ENCODE peak calls at places on chromosomes 1 and 21, in four cellular contexts. M is GM12878, C is K562, Z is HepG2. U is an unnamed sample.

GRCh38 chr1:47963568-47963973 is 33.6 kb downstream of the TRABD2B start:
- DNase-seq in M (no peak), C (no peak), Z (no peak), U (no peak)

GRCh38 chr1:3495776-3496745 is 41.6 kb downstream of the ARHGEF16 start:
- DNase-seq in M (no peak), C (no peak), Z (no peak), U (no peak)

GRCh38 chr1:174068000-174068399 is 45.8 kb upstream of the RC3H1 start:
- DNase-seq in M (no peak), C (no peak), Z (no peak), U (no peak)

GRCh38 chr1:24300971-24301370 is 18.2 kb upstream of the GRHL3 start:
- DNase-seq in M (no peak), C (no peak), Z (no peak), U (no peak)

GRCh38 chr1:203669739-203670138 is 43.1 kb downstream of the ATP2B4 start:
- DNase-seq in M (no peak), C (no peak), Z (peak; percentile 73), U (no peak)

GRCh38 chr21:45525153-45525909 is 16.9 kb downstream of the SLC19A1 start:
- DNase-seq in M (no peak), C (no peak), Z (peak; percentile 92), U (peak; percentile 8)

GRCh38 chr21:25568230-25568629 is 39.1 kb downstream of the MRPL39 start:
- DNase-seq in M (no peak), C (no peak), Z (no peak), U (no peak)

GRCh38 chr1:19637606-19638005 is 6.5 kb upstream of the NBL1 start:
- DNase-seq in M (no peak), C (no peak), Z (no peak), U (no peak)

GRCh38 chr1:11337536-11338350 is 64.7 kb downstream of the UBIAD1 start:
- DNase-seq in M (no peak), C (peak; percentile 92), Z (peak; percentile 23), U (peak; percentile 83)

GRCh38 chr21:34830386-34831140 is 161.8 kb downstream of the CLIC6 start:
- DNase-seq in M (no peak), C (no peak), Z (no peak), U (no peak)

GRCh38 chr1:943545-944340 is 15.3 kb downstream of the NOC2L start:
- DNase-seq in M (no peak), C (no peak), Z (no peak), U (no peak)

GRCh38 chr1:156025873-156026272 is 5.1 kb upstream of the SSR2 start:
- DNase-seq in M (no peak), C (peak; percentile 54), Z (peak; percentile 62), U (peak; percentile 72)

GRCh38 chr1:198756470-198756869 is 117.6 kb downstream of the PTPRC start:
- DNase-seq in M (no peak), C (no peak), Z (no peak), U (no peak)

GRCh38 chr1:28887418-28887834 is 26.9 kb upstream of the EPB41 start:
- DNase-seq in M (no peak), C (peak; percentile 66), Z (no peak), U (peak; percentile 38)

GRCh38 chr1:211828584-211829342 is 1.8 kb downstream of the LPGAT1 start:
- DNase-seq in M (no peak), C (no peak), Z (peak; percentile 5), U (no peak)

GRCh38 chr1:15189692-15190321 is 36.3 kb downstream of the TMEM51 start:
- DNase-seq in M (no peak), C (no peak), Z (peak; percentile 90), U (no peak)

GRCh38 chr1:30762931-30763653 is 5.5 kb upstream of the LAPTM5 start:
- DNase-seq in M (no peak), C (no peak), Z (no peak), U (no peak)

GRCh38 chr1:101253976-101254660 is 17.3 kb downstream of the S1PR1 start:
- DNase-seq in M (no peak), C (no peak), Z (no peak), U (no peak)

GRCh38 chr1:23922321-23922943 is 9.3 kb upstream of the CNR2 start:
- DNase-seq in M (no peak), C (no peak), Z (no peak), U (no peak)

GRCh38 chr1:179247923-179248322 is 18.4 kb upstream of the ABL2 start:
- DNase-seq in M (no peak), C (no peak), Z (no peak), U (no peak)

GRCh38 chr1:94526152-94526551 is 15.4 kb downstream of the F3 start:
- DNase-seq in M (no peak), C (no peak), Z (no peak), U (no peak)

GRCh38 chr1:76269175-76269574 is 194.6 kb downstream of the ST6GALNAC3 start:
- DNase-seq in M (no peak), C (no peak), Z (no peak), U (no peak)

GRCh38 chr21:35254006-35254751 is 205.1 kb upstream of the RUNX1 start:
- DNase-seq in M (no peak), C (no peak), Z (no peak), U (no peak)

GRCh38 chr1:31771891-31772668 is 7.9 kb upstream of the ADGRB2 start:
- DNase-seq in M (no peak), C (no peak), Z (no peak), U (no peak)

GRCh38 chr1:221294244-221294643 is 415.0 kb downstream of the HLX start:
- DNase-seq in M (no peak), C (no peak), Z (no peak), U (no peak)

GRCh38 chr1:61812916-61813315 is 70.6 kb downstream of the PATJ start:
- DNase-seq in M (no peak), C (no peak), Z (no peak), U (no peak)

GRCh38 chr1:205565799-205566198 is 61.3 kb downstream of the CDK18 start:
- DNase-seq in M (no peak), C (no peak), Z (no peak), U (no peak)

GRCh38 chr1:86912501-86912900 is 1.4 kb downstream of the SELENOF start:
- DNase-seq in M (peak; percentile 37), C (no peak), Z (peak; percentile 33), U (no peak)

GRCh38 chr1:4411862-4412261 is 242.5 kb upstream of the AJAP1 start:
- DNase-seq in M (no peak), C (no peak), Z (no peak), U (no peak)

GRCh38 chr1:109792056-109792831 is 28.5 kb upstream of the EPS8L3 start:
- DNase-seq in M (no peak), C (peak; percentile 83), Z (peak; percentile 75), U (peak; percentile 51)

GRCh38 chr1:115647507-115647906 is 5.7 kb downstream of the VANGL1 start:
- DNase-seq in M (no peak), C (peak; percentile 49), Z (no peak), U (no peak)

GRCh38 chr21:33945652-33946270 is 30.2 kb upstream of the ATP5PO start:
- DNase-seq in M (no peak), C (no peak), Z (no peak), U (no peak)

DNA sequence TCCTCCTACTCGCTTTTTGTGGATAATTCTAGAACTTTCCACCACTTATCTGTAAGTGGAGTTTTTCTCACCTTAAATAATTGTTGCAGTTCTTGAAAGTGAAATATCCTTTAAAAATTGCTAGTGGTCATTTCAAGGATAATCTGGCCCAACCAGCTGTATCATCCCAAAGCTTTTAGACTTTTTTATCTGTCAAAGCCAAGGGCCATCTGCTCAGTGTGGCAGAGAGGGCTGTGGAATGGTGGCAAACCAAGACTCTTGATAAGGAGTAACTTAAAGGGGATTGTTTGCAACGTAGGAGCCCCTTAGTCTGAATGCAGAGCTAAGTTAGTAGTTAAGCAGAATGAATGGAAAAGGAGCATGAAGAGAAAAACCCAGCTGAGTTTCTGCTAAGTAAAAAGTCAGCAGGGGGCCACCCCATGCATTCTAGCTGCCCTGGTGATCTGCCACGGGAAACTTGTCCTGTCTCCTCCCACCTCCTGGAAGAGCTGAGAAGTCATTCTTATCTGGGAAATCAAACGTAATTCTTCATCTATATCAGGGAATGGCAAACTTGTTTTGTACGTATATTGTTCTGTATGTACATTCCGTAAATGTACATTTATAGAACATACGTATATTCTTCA is 169.3 kb downstream of the PRDM2 start:
- DNase-seq in M (no peak), C (peak; percentile 55), Z (no peak), U (no peak)
- TF ChIP-seq MAX in M (no peak), C (no peak), Z (no peak), U (no peak)

GRCh38 chr1:175132456-175132855 is 60.1 kb downstream of the KIAA0040 start:
- DNase-seq in M (no peak), C (no peak), Z (no peak), U (no peak)
- TF ChIP-seq ESRRA in M (no peak), C (no peak), Z (no peak), U (no peak)

GRCh38 chr1:54398963-54399528 is 7.1 kb downstream of the SSBP3 start:
- DNase-seq in M (no peak), C (no peak), Z (no peak), U (no peak)

GRCh38 chr1:54401799-54402198 is 4.4 kb downstream of the SSBP3 start:
- DNase-seq in M (no peak), C (no peak), Z (no peak), U (no peak)

GRCh38 chr1:54397980-54398379 is 8.2 kb downstream of the SSBP3 start:
- DNase-seq in M (no peak), C (no peak), Z (no peak), U (no peak)

GRCh38 chr1:54400321-54400720 is 5.9 kb downstream of the SSBP3 start:
- DNase-seq in M (no peak), C (no peak), Z (no peak), U (no peak)

DNA sequence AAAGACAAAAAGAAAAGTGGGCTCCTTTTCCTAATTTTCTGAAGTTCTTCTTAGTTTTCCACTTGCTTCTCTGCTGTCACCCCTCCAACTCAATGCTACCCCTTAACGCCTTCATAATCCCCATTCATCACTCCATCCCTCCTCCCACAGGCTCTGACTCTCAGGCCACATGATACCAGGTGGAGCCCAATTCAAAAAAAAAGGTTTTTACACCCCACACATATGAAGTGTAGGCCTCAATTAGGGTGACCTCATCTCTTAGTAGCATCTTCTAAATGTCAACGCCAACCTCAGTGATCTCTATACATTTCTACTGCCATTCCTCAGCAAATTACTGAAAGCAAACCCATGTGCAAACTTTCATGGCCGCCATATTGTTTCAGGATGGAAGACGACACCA is 6.4 kb downstream of the SSBP3 start:
- DNase-seq in M (no peak), C (no peak), Z (no peak), U (no peak)
- TF ChIP-seq NR2C2 in M (no peak), C (no peak), Z (no peak), U (no peak)

GRCh38 chr1:81432089-81432488 is 368.6 kb upstream of the ADGRL2 start:
- DNase-seq in M (no peak), C (no peak), Z (no peak), U (no peak)

GRCh38 chr1:81435175-81435574 is 365.6 kb upstream of the ADGRL2 start:
- DNase-seq in M (no peak), C (no peak), Z (no peak), U (no peak)

GRCh38 chr1:81432654-81433109 is 368.1 kb upstream of the ADGRL2 start:
- DNase-seq in M (no peak), C (no peak), Z (no peak), U (no peak)

GRCh38 chr1:81430955-81431646 is 369.6 kb upstream of the ADGRL2 start:
- DNase-seq in M (peak; percentile 12), C (no peak), Z (no peak), U (peak; percentile 30)

DNA sequence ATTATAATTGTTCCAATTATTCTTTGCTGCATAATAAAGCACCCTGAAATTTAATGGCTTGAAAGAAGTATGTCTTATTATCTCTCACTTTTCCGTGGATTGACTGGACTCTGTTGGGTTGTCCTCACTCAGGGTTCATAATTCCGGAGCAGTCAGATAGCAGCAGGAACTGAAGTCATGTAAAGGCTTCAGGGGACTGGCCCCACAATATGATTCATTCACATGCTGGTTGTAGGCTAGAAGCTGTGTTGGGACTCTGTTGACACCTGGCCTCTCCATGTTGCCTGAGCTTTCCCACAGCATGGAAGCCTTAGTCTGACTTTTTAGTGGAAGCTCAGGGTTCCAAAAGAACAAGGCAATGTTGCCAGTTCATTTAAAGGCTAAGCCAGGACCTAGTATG is 367.1 kb upstream of the ADGRL2 start:
- DNase-seq in M (no peak), C (no peak), Z (no peak), U (no peak)
- TF ChIP-seq MAX in M (no peak), C (no peak), Z (no peak), U (no peak)

U was measured in WTC11.